ENCODE peak calls at places on chromosomes 5 and 9, in eight cellular contexts. One of them, this sample, is unnamed. For H3K4me1, the result is how much of the 10 kb centered on the place peaks cover.

GRCh38 chr5:176794509-176794908 is 15.8 kb upstream of the UNC5A start:
- DNase-seq in heart left ventricle: no peak
- DNase-seq in GM23338: no peak
- DNase-seq in adrenal gland: no peak
- DNase-seq in SK-N-SH: no peak
- DNase-seq in right lobe of liver: no peak
- DNase-seq in mammary epithelial cell: no peak
- DNase-seq in stomach: no peak
- DNase-seq in this sample: no peak

GRCh38 chr5:54514269-54514668 is 3.3 kb upstream of the SNX18 start:
- DNase-seq in heart left ventricle: no peak
- DNase-seq in GM23338: peak
- DNase-seq in adrenal gland: no peak
- DNase-seq in SK-N-SH: no peak
- DNase-seq in right lobe of liver: no peak
- DNase-seq in mammary epithelial cell: no peak
- DNase-seq in stomach: no peak
- DNase-seq in this sample: peak

GRCh38 chr5:154840435-154841272 is 9.7 kb downstream of the FAXDC2 start:
- DNase-seq in heart left ventricle: no peak
- DNase-seq in GM23338: no peak
- DNase-seq in adrenal gland: no peak
- DNase-seq in SK-N-SH: no peak
- DNase-seq in right lobe of liver: no peak
- DNase-seq in mammary epithelial cell: no peak
- DNase-seq in stomach: no peak
- DNase-seq in this sample: no peak

GRCh38 chr5:146520731-146521130 is 4.7 kb upstream of the GPR151 start:
- DNase-seq in heart left ventricle: no peak
- DNase-seq in GM23338: no peak
- DNase-seq in adrenal gland: no peak
- DNase-seq in SK-N-SH: no peak
- DNase-seq in right lobe of liver: no peak
- DNase-seq in mammary epithelial cell: no peak
- DNase-seq in stomach: no peak
- DNase-seq in this sample: no peak

GRCh38 chr9:84755375-84755774 is 85.8 kb downstream of the NTRK2 start:
- DNase-seq in heart left ventricle: no peak
- DNase-seq in GM23338: no peak
- DNase-seq in adrenal gland: no peak
- DNase-seq in SK-N-SH: no peak
- DNase-seq in right lobe of liver: no peak
- DNase-seq in mammary epithelial cell: peak
- DNase-seq in stomach: no peak
- DNase-seq in this sample: no peak

GRCh38 chr5:28896949-28897348 is 1858.6 kb upstream of the CDH9 start:
- DNase-seq in heart left ventricle: no peak
- DNase-seq in GM23338: peak
- DNase-seq in adrenal gland: no peak
- DNase-seq in SK-N-SH: no peak
- DNase-seq in right lobe of liver: no peak
- DNase-seq in mammary epithelial cell: no peak
- DNase-seq in stomach: no peak
- DNase-seq in this sample: no peak

GRCh38 chr9:34550681-34551270 is 28.0 kb upstream of the ENHO start:
- DNase-seq in heart left ventricle: no peak
- DNase-seq in GM23338: no peak
- DNase-seq in adrenal gland: no peak
- DNase-seq in SK-N-SH: peak
- DNase-seq in right lobe of liver: peak
- DNase-seq in mammary epithelial cell: no peak
- DNase-seq in stomach: no peak
- DNase-seq in this sample: no peak

GRCh38 chr5:157994906-157995519 is 136.1 kb upstream of the CLINT1 start:
- DNase-seq in heart left ventricle: peak
- DNase-seq in GM23338: peak
- DNase-seq in adrenal gland: peak
- DNase-seq in SK-N-SH: peak
- DNase-seq in right lobe of liver: peak
- DNase-seq in mammary epithelial cell: peak
- DNase-seq in stomach: peak
- DNase-seq in this sample: peak

GRCh38 chr9:20512106-20512505 is 110.2 kb downstream of the MLLT3 start:
- DNase-seq in heart left ventricle: no peak
- DNase-seq in GM23338: no peak
- DNase-seq in adrenal gland: peak
- DNase-seq in SK-N-SH: no peak
- DNase-seq in right lobe of liver: no peak
- DNase-seq in mammary epithelial cell: peak
- DNase-seq in stomach: no peak
- DNase-seq in this sample: no peak

GRCh38 chr5:179262126-179262920 is 82.9 kb downstream of the ADAMTS2 start:
- DNase-seq in heart left ventricle: no peak
- DNase-seq in GM23338: no peak
- DNase-seq in adrenal gland: peak
- DNase-seq in SK-N-SH: peak
- DNase-seq in right lobe of liver: peak
- DNase-seq in mammary epithelial cell: no peak
- DNase-seq in stomach: peak
- DNase-seq in this sample: peak

GRCh38 chr5:58246521-58246944 is 213.4 kb downstream of the PLK2 start:
- DNase-seq in heart left ventricle: no peak
- DNase-seq in GM23338: no peak
- DNase-seq in adrenal gland: no peak
- DNase-seq in SK-N-SH: no peak
- DNase-seq in right lobe of liver: no peak
- DNase-seq in mammary epithelial cell: no peak
- DNase-seq in stomach: no peak
- DNase-seq in this sample: no peak

GRCh38 chr9:3698531-3698930 is 172.7 kb upstream of the RFX3 start:
- DNase-seq in heart left ventricle: no peak
- DNase-seq in GM23338: no peak
- DNase-seq in adrenal gland: no peak
- DNase-seq in SK-N-SH: no peak
- DNase-seq in right lobe of liver: no peak
- DNase-seq in mammary epithelial cell: no peak
- DNase-seq in stomach: no peak
- DNase-seq in this sample: no peak

GRCh38 chr5:91109634-91110033 is 273.5 kb downstream of the ARRDC3 start:
- DNase-seq in heart left ventricle: no peak
- DNase-seq in GM23338: no peak
- DNase-seq in adrenal gland: no peak
- DNase-seq in SK-N-SH: no peak
- DNase-seq in right lobe of liver: no peak
- DNase-seq in mammary epithelial cell: no peak
- DNase-seq in stomach: no peak
- DNase-seq in this sample: no peak

GRCh38 chr5:153618307-153618706 is 127.8 kb downstream of the GRIA1 start:
- DNase-seq in heart left ventricle: no peak
- DNase-seq in GM23338: no peak
- DNase-seq in adrenal gland: no peak
- DNase-seq in SK-N-SH: no peak
- DNase-seq in right lobe of liver: no peak
- DNase-seq in mammary epithelial cell: no peak
- DNase-seq in stomach: no peak
- DNase-seq in this sample: no peak

GRCh38 chr5:118354806-118355205 is 633.5 kb downstream of the DTWD2 start:
- DNase-seq in heart left ventricle: no peak
- DNase-seq in GM23338: no peak
- DNase-seq in adrenal gland: no peak
- DNase-seq in SK-N-SH: no peak
- DNase-seq in right lobe of liver: no peak
- DNase-seq in mammary epithelial cell: no peak
- DNase-seq in stomach: no peak
- DNase-seq in this sample: no peak

GRCh38 chr5:96067251-96067650 is 105.6 kb upstream of the ELL2 start:
- DNase-seq in heart left ventricle: no peak
- DNase-seq in GM23338: no peak
- DNase-seq in adrenal gland: no peak
- DNase-seq in SK-N-SH: no peak
- DNase-seq in right lobe of liver: no peak
- DNase-seq in mammary epithelial cell: no peak
- DNase-seq in stomach: no peak
- DNase-seq in this sample: no peak
- H3K4me3 ChIP-seq in heart left ventricle: no peak
- H3K4me3 ChIP-seq in GM23338: no peak
- H3K4me3 ChIP-seq in adrenal gland: no peak
- H3K4me3 ChIP-seq in SK-N-SH: no peak
- H3K4me3 ChIP-seq in right lobe of liver: no peak
- H3K4me3 ChIP-seq in mammary epithelial cell: no peak
- H3K4me3 ChIP-seq in stomach: no peak
- H3K4me3 ChIP-seq in this sample: no peak

DNA sequence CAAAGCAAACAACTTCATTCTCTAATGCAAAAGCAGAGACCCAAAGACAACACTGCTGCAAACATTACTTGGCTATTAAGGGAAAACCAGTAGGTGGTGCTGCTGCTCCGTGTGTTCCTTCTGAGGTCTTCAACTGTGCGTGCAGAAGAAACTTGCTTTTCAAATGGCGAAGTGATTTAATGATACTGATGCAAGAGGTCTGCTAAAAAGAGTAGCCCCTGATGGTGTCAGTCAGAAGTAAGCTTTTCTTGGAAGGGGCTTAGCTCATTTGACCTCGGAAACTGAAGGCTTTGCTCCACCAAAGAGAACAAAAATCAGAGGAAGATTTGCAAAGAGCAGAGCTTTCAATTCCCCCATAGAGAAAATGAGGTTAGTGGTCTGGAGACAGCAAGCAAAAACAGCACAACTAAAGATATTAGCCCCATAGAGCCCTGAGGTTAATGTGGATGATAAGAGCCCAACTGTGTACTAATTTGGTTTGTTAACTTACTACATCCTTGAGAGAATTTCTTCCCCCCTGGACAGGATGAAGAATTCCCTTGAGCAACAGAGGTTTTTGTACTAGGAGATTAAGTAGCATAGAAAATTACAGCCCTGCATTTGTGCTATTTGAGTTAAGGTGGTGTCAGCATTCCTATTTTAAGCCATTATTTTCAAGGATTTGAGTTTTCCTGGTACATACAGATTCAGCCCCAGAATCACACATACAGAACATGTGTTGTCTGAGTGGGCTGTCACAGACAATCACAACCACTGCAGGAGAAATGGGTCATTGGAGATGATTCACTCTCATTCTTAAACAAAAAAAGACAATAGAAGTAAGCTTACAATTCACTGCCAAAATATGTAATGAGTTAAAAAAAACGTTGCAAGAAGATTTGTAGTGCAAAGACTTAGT is 153.2 kb upstream of the C9orf72 start:
- DNase-seq in heart left ventricle: peak
- DNase-seq in GM23338: peak
- DNase-seq in adrenal gland: peak
- DNase-seq in SK-N-SH: peak
- DNase-seq in right lobe of liver: no peak
- DNase-seq in mammary epithelial cell: peak
- DNase-seq in stomach: peak
- DNase-seq in this sample: peak
- TF ChIP-seq CTCF in heart left ventricle: peak
- TF ChIP-seq CTCF in GM23338: peak
- TF ChIP-seq CTCF in adrenal gland: peak
- TF ChIP-seq CTCF in SK-N-SH: peak
- TF ChIP-seq CTCF in right lobe of liver: peak
- TF ChIP-seq CTCF in mammary epithelial cell: peak
- TF ChIP-seq CTCF in stomach: peak
- TF ChIP-seq CTCF in this sample: no peak

DNA sequence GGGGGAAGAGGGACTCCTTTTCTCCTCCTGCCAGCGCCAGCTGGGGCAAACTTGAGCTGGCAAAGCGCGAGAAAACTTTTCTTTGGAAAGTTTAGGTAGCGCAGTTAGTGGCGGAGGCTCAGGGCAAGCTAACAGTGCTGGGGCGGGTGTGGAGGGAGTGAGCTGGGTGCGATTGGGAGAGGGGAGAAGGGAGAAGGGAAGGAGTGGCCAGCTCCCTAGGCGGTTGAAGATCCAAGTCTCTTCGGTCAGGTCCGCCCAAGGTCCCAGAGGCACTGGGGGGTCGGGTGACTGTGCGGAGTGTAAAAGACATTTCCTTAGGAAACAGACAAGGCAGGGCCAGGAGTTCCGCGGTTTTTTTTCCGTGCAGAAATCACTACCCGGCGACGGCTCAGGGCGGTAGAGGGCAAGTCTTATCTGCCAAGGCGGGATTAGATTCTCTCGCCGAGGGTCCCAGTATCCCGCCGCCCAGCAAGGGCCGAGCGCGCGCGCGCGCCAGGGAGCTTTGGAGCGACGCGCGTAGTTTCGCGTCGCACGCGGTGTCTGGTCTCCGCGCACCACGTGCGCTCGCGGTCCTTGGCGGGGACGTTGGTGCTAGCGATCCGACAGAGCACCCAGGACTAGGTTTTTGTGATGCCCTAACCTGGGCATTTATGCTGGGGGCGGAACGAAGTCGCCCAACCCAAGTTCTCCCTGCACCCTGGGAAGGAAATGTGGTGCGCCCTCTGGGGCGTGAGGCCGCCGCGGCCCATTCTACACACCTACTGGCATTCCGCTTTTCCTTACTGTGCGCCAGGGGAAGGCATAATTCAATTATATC is 33.7 kb upstream of the NFIB start:
- DNase-seq in heart left ventricle: peak
- DNase-seq in GM23338: peak
- DNase-seq in adrenal gland: no peak
- DNase-seq in SK-N-SH: peak
- DNase-seq in right lobe of liver: no peak
- DNase-seq in mammary epithelial cell: peak
- DNase-seq in stomach: no peak
- DNase-seq in this sample: no peak
- H3K4me1 ChIP-seq in heart left ventricle: under half
- H3K4me1 ChIP-seq in GM23338: half or more
- H3K4me1 ChIP-seq in adrenal gland: under half
- H3K4me1 ChIP-seq in SK-N-SH: under half
- H3K4me1 ChIP-seq in right lobe of liver: under half
- H3K4me1 ChIP-seq in mammary epithelial cell: half or more
- H3K4me1 ChIP-seq in stomach: under half
- H3K4me1 ChIP-seq in this sample: under half

GRCh38 chr5:103228588-103228987 is 30.0 kb upstream of the MACIR start:
- DNase-seq in heart left ventricle: no peak
- DNase-seq in GM23338: no peak
- DNase-seq in adrenal gland: no peak
- DNase-seq in SK-N-SH: no peak
- DNase-seq in right lobe of liver: no peak
- DNase-seq in mammary epithelial cell: no peak
- DNase-seq in stomach: no peak
- DNase-seq in this sample: no peak

GRCh38 chr5:103224894-103225246 is 33.7 kb upstream of the MACIR start:
- DNase-seq in heart left ventricle: no peak
- DNase-seq in GM23338: no peak
- DNase-seq in adrenal gland: no peak
- DNase-seq in SK-N-SH: no peak
- DNase-seq in right lobe of liver: no peak
- DNase-seq in mammary epithelial cell: no peak
- DNase-seq in stomach: no peak
- DNase-seq in this sample: no peak

GRCh38 chr5:103223031-103223955 is 35.3 kb upstream of the MACIR start:
- DNase-seq in heart left ventricle: no peak
- DNase-seq in GM23338: peak
- DNase-seq in adrenal gland: no peak
- DNase-seq in SK-N-SH: no peak
- DNase-seq in right lobe of liver: no peak
- DNase-seq in mammary epithelial cell: no peak
- DNase-seq in stomach: no peak
- DNase-seq in this sample: no peak

GRCh38 chr5:103228056-103228455 is 30.5 kb upstream of the MACIR start:
- DNase-seq in heart left ventricle: no peak
- DNase-seq in GM23338: no peak
- DNase-seq in adrenal gland: no peak
- DNase-seq in SK-N-SH: no peak
- DNase-seq in right lobe of liver: no peak
- DNase-seq in mammary epithelial cell: no peak
- DNase-seq in stomach: no peak
- DNase-seq in this sample: no peak

GRCh38 chr5:103224118-103224893 is 34.3 kb upstream of the MACIR start:
- DNase-seq in heart left ventricle: peak
- DNase-seq in GM23338: peak
- DNase-seq in adrenal gland: peak
- DNase-seq in SK-N-SH: peak
- DNase-seq in right lobe of liver: no peak
- DNase-seq in mammary epithelial cell: peak
- DNase-seq in stomach: no peak
- DNase-seq in this sample: peak
- H3K4me3 ChIP-seq in heart left ventricle: no peak
- H3K4me3 ChIP-seq in GM23338: peak
- H3K4me3 ChIP-seq in adrenal gland: no peak
- H3K4me3 ChIP-seq in SK-N-SH: no peak
- H3K4me3 ChIP-seq in right lobe of liver: no peak
- H3K4me3 ChIP-seq in mammary epithelial cell: no peak
- H3K4me3 ChIP-seq in stomach: no peak
- H3K4me3 ChIP-seq in this sample: no peak

This sample was measured in Caco-2.